ENCODE peak calls at places on chromosomes 13 and 19, in nine cellular contexts. One of them, this sample, is unnamed.

GRCh38 chr13:74250738-74251190 is 116.6 kb upstream of the KLF12 start:
- DNase-seq in uterus: no peak
- DNase-seq in neural progenitor cell: no peak
- DNase-seq in AG04450: no peak
- DNase-seq in body of pancreas: no peak
- DNase-seq in nephron progenitor cell: no peak
- DNase-seq in AG10803: peak; percentile 74
- DNase-seq in stomach: no peak
- DNase-seq in A549: no peak
- DNase-seq in this sample: no peak

GRCh38 chr13:28622286-28622685 is 36.6 kb upstream of the POMP start:
- DNase-seq in uterus: no peak
- DNase-seq in neural progenitor cell: no peak
- DNase-seq in AG04450: no peak
- DNase-seq in body of pancreas: peak; percentile 24
- DNase-seq in nephron progenitor cell: no peak
- DNase-seq in AG10803: no peak
- DNase-seq in stomach: peak; percentile 27
- DNase-seq in A549: no peak
- DNase-seq in this sample: no peak

GRCh38 chr13:90447735-90448103 is 899.8 kb upstream of the MIR17HG start:
- DNase-seq in uterus: no peak
- DNase-seq in neural progenitor cell: peak; percentile 11
- DNase-seq in AG04450: no peak
- DNase-seq in body of pancreas: no peak
- DNase-seq in nephron progenitor cell: no peak
- DNase-seq in AG10803: peak; percentile 75
- DNase-seq in stomach: no peak
- DNase-seq in A549: peak; percentile 36
- DNase-seq in this sample: no peak

GRCh38 chr19:17309962-17310461 is 649 bp downstream of the DDA1 start:
- DNase-seq in uterus: no peak
- DNase-seq in neural progenitor cell: no peak
- DNase-seq in AG04450: no peak
- DNase-seq in body of pancreas: no peak
- DNase-seq in nephron progenitor cell: no peak
- DNase-seq in AG10803: no peak
- DNase-seq in stomach: no peak
- DNase-seq in A549: no peak
- DNase-seq in this sample: no peak

GRCh38 chr19:4732680-4733114 is 9.1 kb upstream of the DPP9 start:
- DNase-seq in uterus: peak; percentile 52
- DNase-seq in neural progenitor cell: peak; percentile 89
- DNase-seq in AG04450: peak; percentile 26
- DNase-seq in body of pancreas: peak; percentile 54
- DNase-seq in nephron progenitor cell: peak; percentile 62
- DNase-seq in AG10803: peak; percentile 49
- DNase-seq in stomach: peak; percentile 44
- DNase-seq in A549: peak; percentile 68
- DNase-seq in this sample: peak; percentile 29

GRCh38 chr19:27793128-27793643 is 1419.8 kb downstream of the UQCRFS1 start:
- DNase-seq in uterus: peak; percentile 62
- DNase-seq in neural progenitor cell: peak; percentile 90
- DNase-seq in AG04450: peak; percentile 27
- DNase-seq in body of pancreas: peak; percentile 78
- DNase-seq in nephron progenitor cell: peak; percentile 45
- DNase-seq in AG10803: peak; percentile 75
- DNase-seq in stomach: peak; percentile 71
- DNase-seq in A549: peak; percentile 98
- DNase-seq in this sample: no peak

GRCh38 chr19:58279042-58279924 is 528 bp downstream of the ZNF8 start:
- DNase-seq in uterus: peak; percentile 66
- DNase-seq in neural progenitor cell: peak; percentile 82
- DNase-seq in AG04450: peak; percentile 18
- DNase-seq in body of pancreas: peak; percentile 65
- DNase-seq in nephron progenitor cell: peak; percentile 77
- DNase-seq in AG10803: peak; percentile 42
- DNase-seq in stomach: peak; percentile 63
- DNase-seq in A549: peak; percentile 71
- DNase-seq in this sample: peak; percentile 45

GRCh38 chr19:609001-609340 is 19.3 kb downstream of the HCN2 start:
- DNase-seq in uterus: no peak
- DNase-seq in neural progenitor cell: no peak
- DNase-seq in AG04450: no peak
- DNase-seq in body of pancreas: no peak
- DNase-seq in nephron progenitor cell: no peak
- DNase-seq in AG10803: no peak
- DNase-seq in stomach: peak; percentile 65
- DNase-seq in A549: peak; percentile 55
- DNase-seq in this sample: no peak

GRCh38 chr13:22060187-22060586 is 389.3 kb downstream of the FGF9 start:
- DNase-seq in uterus: no peak
- DNase-seq in neural progenitor cell: no peak
- DNase-seq in AG04450: no peak
- DNase-seq in body of pancreas: no peak
- DNase-seq in nephron progenitor cell: no peak
- DNase-seq in AG10803: no peak
- DNase-seq in stomach: no peak
- DNase-seq in A549: no peak
- DNase-seq in this sample: no peak

GRCh38 chr19:17778621-17779280 is 16.2 kb upstream of the B3GNT3 start:
- DNase-seq in uterus: no peak
- DNase-seq in neural progenitor cell: peak; percentile 59
- DNase-seq in AG04450: no peak
- DNase-seq in body of pancreas: no peak
- DNase-seq in nephron progenitor cell: peak; percentile 52
- DNase-seq in AG10803: no peak
- DNase-seq in stomach: no peak
- DNase-seq in A549: no peak
- DNase-seq in this sample: no peak

GRCh38 chr19:12872941-12873890 is 8.0 kb downstream of the DNASE2 start:
- DNase-seq in uterus: no peak
- DNase-seq in neural progenitor cell: peak; percentile 21
- DNase-seq in AG04450: no peak
- DNase-seq in body of pancreas: peak; percentile 75
- DNase-seq in nephron progenitor cell: peak; percentile 41
- DNase-seq in AG10803: peak; percentile 30
- DNase-seq in stomach: peak; percentile 88
- DNase-seq in A549: peak; percentile 64
- DNase-seq in this sample: no peak

GRCh38 chr13:50732712-50733111 is 110.8 kb downstream of the DLEU7 start:
- DNase-seq in uterus: no peak
- DNase-seq in neural progenitor cell: no peak
- DNase-seq in AG04450: no peak
- DNase-seq in body of pancreas: no peak
- DNase-seq in nephron progenitor cell: no peak
- DNase-seq in AG10803: peak; percentile 86
- DNase-seq in stomach: no peak
- DNase-seq in A549: no peak
- DNase-seq in this sample: no peak

GRCh38 chr13:30647824-30648521 is 30.3 kb downstream of the USPL1 start:
- DNase-seq in uterus: no peak
- DNase-seq in neural progenitor cell: no peak
- DNase-seq in AG04450: no peak
- DNase-seq in body of pancreas: no peak
- DNase-seq in nephron progenitor cell: no peak
- DNase-seq in AG10803: no peak
- DNase-seq in stomach: no peak
- DNase-seq in A549: no peak
- DNase-seq in this sample: no peak

GRCh38 chr13:51913421-51914136 is 51.8 kb downstream of the CCDC70 start:
- DNase-seq in uterus: no peak
- DNase-seq in neural progenitor cell: peak; percentile 60
- DNase-seq in AG04450: no peak
- DNase-seq in body of pancreas: no peak
- DNase-seq in nephron progenitor cell: no peak
- DNase-seq in AG10803: no peak
- DNase-seq in stomach: no peak
- DNase-seq in A549: no peak
- DNase-seq in this sample: no peak

GRCh38 chr19:5073153-5073844 is 104.4 kb downstream of the KDM4B start:
- DNase-seq in uterus: no peak
- DNase-seq in neural progenitor cell: no peak
- DNase-seq in AG04450: no peak
- DNase-seq in body of pancreas: no peak
- DNase-seq in nephron progenitor cell: no peak
- DNase-seq in AG10803: no peak
- DNase-seq in stomach: no peak
- DNase-seq in A549: no peak
- DNase-seq in this sample: no peak

GRCh38 chr13:27375686-27376326 is 48.6 kb upstream of the GTF3A start:
- DNase-seq in uterus: peak; percentile 53
- DNase-seq in neural progenitor cell: peak; percentile 74
- DNase-seq in AG04450: peak; percentile 26
- DNase-seq in body of pancreas: peak; percentile 81
- DNase-seq in nephron progenitor cell: peak; percentile 87
- DNase-seq in AG10803: peak; percentile 74
- DNase-seq in stomach: peak; percentile 70
- DNase-seq in A549: peak; percentile 59
- DNase-seq in this sample: peak; percentile 34

GRCh38 chr13:71977028-71977427 is 110.0 kb upstream of the DACH1 start:
- DNase-seq in uterus: no peak
- DNase-seq in neural progenitor cell: no peak
- DNase-seq in AG04450: no peak
- DNase-seq in body of pancreas: no peak
- DNase-seq in nephron progenitor cell: no peak
- DNase-seq in AG10803: no peak
- DNase-seq in stomach: no peak
- DNase-seq in A549: no peak
- DNase-seq in this sample: no peak

GRCh38 chr13:71979616-71980015 is 112.6 kb upstream of the DACH1 start:
- DNase-seq in uterus: no peak
- DNase-seq in neural progenitor cell: peak; percentile 30
- DNase-seq in AG04450: no peak
- DNase-seq in body of pancreas: no peak
- DNase-seq in nephron progenitor cell: peak; percentile 3
- DNase-seq in AG10803: no peak
- DNase-seq in stomach: no peak
- DNase-seq in A549: peak; percentile 1
- DNase-seq in this sample: no peak
- TF ChIP-seq CTCF in uterus: no peak
- TF ChIP-seq CTCF in neural progenitor cell: peak; percentile 59
- TF ChIP-seq CTCF in AG04450: no peak
- TF ChIP-seq CTCF in body of pancreas: no peak
- TF ChIP-seq CTCF in nephron progenitor cell: peak; percentile 40
- TF ChIP-seq CTCF in AG10803: no peak
- TF ChIP-seq CTCF in stomach: no peak
- TF ChIP-seq CTCF in A549: no peak
- TF ChIP-seq CTCF in this sample: no peak

DNA sequence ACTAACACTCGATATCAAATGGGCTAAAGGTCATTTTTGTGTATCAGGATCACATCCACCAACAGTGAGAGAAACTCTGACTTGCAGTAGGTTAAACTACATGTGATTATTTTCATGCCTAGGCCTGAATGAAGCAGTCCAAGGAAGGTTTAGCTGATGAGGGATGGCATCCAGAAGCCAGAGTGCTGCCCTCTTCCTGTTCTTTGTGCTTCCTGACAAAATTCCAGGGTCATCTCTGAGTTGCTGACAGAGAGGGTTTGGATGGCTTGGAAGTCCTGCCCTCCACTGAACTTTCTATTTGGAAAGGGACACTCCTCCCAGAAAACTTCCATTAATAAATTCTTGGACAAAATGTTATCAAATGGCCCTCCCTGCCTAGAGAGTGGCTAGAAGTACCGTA is 728.3 kb upstream of the SLC10A2 start:
- DNase-seq in uterus: no peak
- DNase-seq in neural progenitor cell: peak; percentile 18
- DNase-seq in AG04450: no peak
- DNase-seq in body of pancreas: no peak
- DNase-seq in nephron progenitor cell: no peak
- DNase-seq in AG10803: no peak
- DNase-seq in stomach: no peak
- DNase-seq in A549: no peak
- DNase-seq in this sample: no peak
- TF ChIP-seq CTCF in uterus: no peak
- TF ChIP-seq CTCF in neural progenitor cell: no peak
- TF ChIP-seq CTCF in AG04450: no peak
- TF ChIP-seq CTCF in body of pancreas: no peak
- TF ChIP-seq CTCF in nephron progenitor cell: no peak
- TF ChIP-seq CTCF in AG10803: no peak
- TF ChIP-seq CTCF in stomach: no peak
- TF ChIP-seq CTCF in A549: no peak
- TF ChIP-seq CTCF in this sample: no peak

DNA sequence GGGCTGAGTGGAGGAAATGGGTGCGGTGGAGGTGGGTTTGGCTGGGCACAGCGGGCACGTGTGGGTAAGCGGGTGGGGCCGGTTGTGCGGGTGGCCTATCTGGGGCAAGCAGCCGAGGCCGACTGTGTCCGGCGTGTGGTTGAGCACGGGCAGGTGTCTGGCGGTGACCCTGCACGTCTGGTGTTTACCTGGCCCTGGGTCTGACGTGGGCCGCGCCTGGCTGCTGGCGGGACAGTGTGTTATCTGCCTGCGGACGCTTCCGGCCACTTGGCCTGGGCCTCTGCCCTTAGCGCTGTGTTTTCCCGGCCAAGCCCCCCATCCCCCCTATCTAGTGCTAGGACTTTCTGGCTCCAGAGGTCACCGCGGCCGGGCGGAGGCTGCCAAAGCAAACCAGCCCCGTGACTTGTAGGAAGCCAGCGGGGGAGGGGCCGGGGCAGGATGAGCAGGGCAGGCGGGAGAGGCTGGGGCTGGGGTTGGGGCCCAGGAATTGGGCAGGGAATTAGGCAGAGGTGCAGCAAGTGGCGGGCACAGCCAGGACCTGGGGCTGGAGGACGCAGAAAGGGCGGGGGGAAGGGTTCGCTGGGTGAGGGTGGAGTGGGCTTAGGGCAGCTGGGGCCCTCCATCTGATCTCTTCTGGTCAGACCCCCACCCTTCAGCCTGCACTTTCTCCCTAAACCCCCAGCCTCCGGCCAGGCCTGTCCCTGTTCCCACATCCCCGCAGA is 534 bp upstream of the HPN start:
- DNase-seq in uterus: peak; percentile 78
- DNase-seq in neural progenitor cell: peak; percentile 70
- DNase-seq in AG04450: no peak
- DNase-seq in body of pancreas: peak; percentile 99
- DNase-seq in nephron progenitor cell: peak; percentile 73
- DNase-seq in AG10803: no peak
- DNase-seq in stomach: peak; percentile 96
- DNase-seq in A549: no peak
- DNase-seq in this sample: no peak
- TF ChIP-seq CTCF in uterus: no peak
- TF ChIP-seq CTCF in neural progenitor cell: no peak
- TF ChIP-seq CTCF in AG04450: no peak
- TF ChIP-seq CTCF in body of pancreas: no peak
- TF ChIP-seq CTCF in nephron progenitor cell: no peak
- TF ChIP-seq CTCF in AG10803: no peak
- TF ChIP-seq CTCF in stomach: no peak
- TF ChIP-seq CTCF in A549: no peak
- TF ChIP-seq CTCF in this sample: no peak

DNA sequence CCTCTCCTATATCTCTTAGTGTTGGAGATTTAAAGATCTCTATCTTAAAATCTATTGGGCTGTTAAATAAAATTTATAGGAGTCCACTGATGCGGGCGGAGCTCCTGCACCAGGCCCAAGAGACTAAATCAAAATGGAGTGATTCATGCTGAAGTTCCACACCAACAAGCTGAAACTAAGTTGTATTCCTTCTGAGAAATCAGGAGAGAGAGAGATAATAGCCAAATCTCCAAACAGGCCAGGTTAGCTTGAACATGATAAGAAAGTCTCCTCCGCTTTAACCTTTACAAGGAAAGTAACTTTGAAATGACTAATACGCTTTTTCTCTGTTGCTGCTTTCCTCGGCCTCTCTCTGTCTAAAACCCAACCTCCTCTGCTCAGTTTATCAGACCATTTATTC is 241.9 kb upstream of the NBEA start:
- DNase-seq in uterus: no peak
- DNase-seq in neural progenitor cell: no peak
- DNase-seq in AG04450: no peak
- DNase-seq in body of pancreas: no peak
- DNase-seq in nephron progenitor cell: no peak
- DNase-seq in AG10803: no peak
- DNase-seq in stomach: no peak
- DNase-seq in A549: no peak
- DNase-seq in this sample: no peak
- TF ChIP-seq CTCF in uterus: no peak
- TF ChIP-seq CTCF in neural progenitor cell: no peak
- TF ChIP-seq CTCF in AG04450: no peak
- TF ChIP-seq CTCF in body of pancreas: no peak
- TF ChIP-seq CTCF in nephron progenitor cell: no peak
- TF ChIP-seq CTCF in AG10803: no peak
- TF ChIP-seq CTCF in stomach: no peak
- TF ChIP-seq CTCF in A549: no peak
- TF ChIP-seq CTCF in this sample: no peak

This sample was measured in activated B cell treated with CpG ODN at 0.5 μM for 24 hours.